ENCODE peak calls at places on chromosome 14, in six cellular contexts. V, Q, X, A, K and N are unnamed samples.
A peak's percentile ranks its signal among the peaks of the same experiment; 100 is the strongest.

GRCh38 chr14:25049127-25049558 is 804 bp downstream of the STXBP6 start:
- DNase-seq in A (no peak), Q (peak; percentile 16), V (no peak), K (no peak), X (peak; percentile 45), N (no peak)

GRCh38 chr14:68772761-68773381 is 20.0 kb downstream of the ZFP36L1 start:
- DNase-seq in K (no peak), V (no peak), Q (no peak), A (no peak), X (peak; percentile 3), N (no peak)

GRCh38 chr14:92686763-92687427 is 61.5 kb downstream of the LGMN start:
- DNase-seq in X (peak; percentile 85), Q (peak; percentile 78), V (peak; percentile 43), A (peak; percentile 80), K (peak; percentile 13), N (peak; percentile 70)

GRCh38 chr14:52185178-52185577 is 82.3 kb upstream of the PTGDR start:
- DNase-seq in Q (no peak), A (no peak), K (no peak), V (no peak), X (no peak), N (no peak)

GRCh38 chr14:36028218-36028617 is 148.3 kb downstream of the PTCSC3 start:
- DNase-seq in V (no peak), A (no peak), K (no peak), X (no peak), Q (no peak), N (no peak)

GRCh38 chr14:92704036-92704804 is 44.2 kb downstream of the LGMN start:
- DNase-seq in A (no peak), X (peak; percentile 60), V (no peak), K (no peak), Q (no peak), N (no peak)

GRCh38 chr14:68924392-68925158 is 54.5 kb downstream of the ACTN1 start:
- DNase-seq in V (no peak), K (no peak), X (peak; percentile 59), A (peak; percentile 46), Q (no peak), N (no peak)

GRCh38 chr14:77355811-77356210 is 21.1 kb downstream of the TMED8 start:
- DNase-seq in X (no peak), Q (peak; percentile 46), A (no peak), V (no peak), K (no peak), N (no peak)

GRCh38 chr14:100144645-100144995 is 14.8 kb downstream of the DEGS2 start:
- DNase-seq in X (no peak), A (no peak), K (no peak), Q (no peak), V (no peak), N (no peak)

GRCh38 chr14:96092936-96093335 is 53.8 kb downstream of the C14orf132 start:
- DNase-seq in X (no peak), V (no peak), K (no peak), Q (no peak), A (no peak), N (no peak)

GRCh38 chr14:96363751-96364336 is 518 bp downstream of the GSKIP start:
- DNase-seq in Q (peak; percentile 69), X (peak; percentile 28), A (no peak), V (peak; percentile 31), K (no peak), N (peak; percentile 43)

GRCh38 chr14:29548948-29549370 is 378.7 kb downstream of the PRKD1 start:
- DNase-seq in Q (peak; percentile 84), K (peak; percentile 42), A (no peak), X (no peak), V (peak; percentile 77), N (no peak)

GRCh38 chr14:21093769-21094681 is 4.4 kb downstream of the ZNF219 start:
- DNase-seq in A (no peak), V (no peak), X (no peak), K (no peak), Q (peak; percentile 16), N (no peak)
- TF ChIP-seq CTCF in A (no peak), V (peak; percentile 31), X (no peak), K (peak; percentile 54), Q (peak; percentile 43), N (no peak)

GRCh38 chr14:22390824-22391461 is 198.1 kb downstream of the DAD1 start:
- DNase-seq in K (no peak), A (no peak), Q (no peak), V (no peak), X (no peak), N (no peak)

GRCh38 chr14:22387776-22388241 is 201.2 kb downstream of the DAD1 start:
- DNase-seq in A (no peak), Q (no peak), X (no peak), V (no peak), K (no peak), N (no peak)

GRCh38 chr14:22391908-22392307 is 197.1 kb downstream of the DAD1 start:
- DNase-seq in A (peak; percentile 34), Q (peak; percentile 88), K (peak; percentile 37), X (peak; percentile 59), V (peak; percentile 65), N (no peak)

GRCh38 chr14:22388669-22389625 is 200.1 kb downstream of the DAD1 start:
- DNase-seq in X (no peak), Q (peak; percentile 31), V (peak; percentile 51), A (no peak), K (no peak), N (no peak)

GRCh38 chr14:22390195-22390594 is 198.8 kb downstream of the DAD1 start:
- DNase-seq in Q (no peak), A (no peak), K (no peak), V (no peak), X (no peak), N (no peak)
- H3K27ac ChIP-seq in Q (no peak overlapping the region), A (no peak overlapping the region), K (no peak overlapping the region), V (no peak overlapping the region), X (no peak overlapping the region), N (no peak overlapping the region)

DNA sequence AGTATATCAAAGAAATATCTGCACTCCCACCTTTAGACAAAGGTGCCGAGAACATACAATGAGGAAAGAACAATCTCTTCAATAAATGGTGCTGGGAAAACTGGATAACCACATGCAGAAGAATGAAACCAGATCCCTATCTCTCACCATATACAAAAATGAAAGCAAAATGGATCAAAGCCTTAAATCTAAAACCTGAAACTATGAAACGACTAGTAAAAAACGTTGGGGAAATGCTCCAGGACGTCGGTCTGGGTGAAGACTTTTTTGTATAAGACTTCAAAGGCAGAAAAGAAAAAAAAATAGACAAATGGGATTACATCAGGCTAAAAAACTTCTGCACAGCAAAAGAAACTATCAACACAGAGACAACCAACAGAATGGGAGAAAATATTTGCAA is 83.8 kb downstream of the PPM1A start:
- DNase-seq in V (no peak), Q (no peak), K (no peak), A (no peak), X (no peak), N (no peak)
- H3K27me3 ChIP-seq in V (peaks cover 15% of the 10 kb centered on the region), Q (peaks cover 4% of the 10 kb centered on the region), K (peaks cover 12% of the 10 kb centered on the region), A (peaks cover 20% of the 10 kb centered on the region), X (peaks cover 16% of the 10 kb centered on the region), N (peaks cover 6% of the 10 kb centered on the region)

DNA sequence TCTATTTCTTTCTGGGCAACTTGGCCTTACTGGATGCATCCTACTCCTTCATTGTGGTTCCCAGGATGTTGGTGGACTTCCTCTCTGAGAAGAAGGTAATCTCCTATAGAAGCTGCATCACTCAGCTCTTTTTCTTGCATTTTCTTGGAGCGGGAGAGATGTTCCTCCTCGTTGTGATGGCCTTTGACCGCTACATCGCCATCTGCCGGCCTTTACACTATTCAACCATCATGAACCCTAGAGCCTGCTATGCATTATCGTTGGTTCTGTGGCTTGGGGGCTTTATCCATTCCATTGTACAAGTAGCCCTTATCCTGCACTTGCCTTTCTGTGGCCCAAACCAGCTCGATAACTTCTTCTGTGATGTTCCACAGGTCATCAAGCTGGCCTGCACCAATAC is 5.3 kb downstream of the OR4N5 start:
- DNase-seq in X (no peak), A (no peak), K (no peak), Q (no peak), V (no peak), N (no peak)
- TF ChIP-seq CTCF in X (no peak), A (no peak), K (no peak), Q (no peak), V (no peak), N (no peak)

GRCh38 chr14:21261824-21262223 is 7.4 kb downstream of the HNRNPC start:
- DNase-seq in Q (no peak), X (no peak), V (no peak), K (no peak), A (no peak), N (no peak)
- H3K27ac ChIP-seq in Q (no peak overlapping the region), X (no peak overlapping the region), V (no peak overlapping the region), K (no peak overlapping the region), A (no peak overlapping the region), N (no peak overlapping the region)

GRCh38 chr14:54783660-54784015 is 119.0 kb downstream of the GCH1 start:
- DNase-seq in X (no peak), V (no peak), Q (no peak), K (no peak), A (no peak), N (no peak)

GRCh38 chr14:54778618-54779017 is 124.0 kb downstream of the GCH1 start:
- DNase-seq in A (peak; percentile 48), Q (no peak), X (peak; percentile 78), V (no peak), K (no peak), N (no peak)

GRCh38 chr14:54781936-54782802 is 120.5 kb downstream of the GCH1 start:
- DNase-seq in V (no peak), K (no peak), A (no peak), X (no peak), Q (no peak), N (no peak)

GRCh38 chr14:54782803-54783659 is 119.6 kb downstream of the GCH1 start:
- DNase-seq in X (no peak), Q (no peak), K (no peak), A (no peak), V (no peak), N (no peak)

DNA sequence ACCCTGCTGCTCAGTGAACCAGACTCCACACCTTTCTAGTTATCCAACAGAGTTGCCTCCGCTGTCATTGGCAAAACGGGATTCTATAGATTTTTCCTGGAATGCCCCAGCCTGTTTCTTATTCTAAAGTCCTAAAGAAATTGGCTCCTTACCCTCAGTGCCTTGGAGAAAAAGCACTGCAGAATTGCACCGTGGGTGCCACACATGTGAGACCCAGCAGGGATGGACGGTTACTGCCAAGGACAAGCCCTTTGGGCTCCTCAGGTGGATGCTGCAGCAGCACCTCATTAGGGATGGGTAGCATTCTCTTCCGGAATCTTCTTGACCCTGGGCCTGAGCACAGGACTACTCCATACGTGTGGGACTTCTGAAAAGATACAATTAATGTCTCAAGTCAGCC is 121.5 kb downstream of the GCH1 start:
- DNase-seq in Q (no peak), A (no peak), V (no peak), K (no peak), X (no peak), N (no peak)
- H3K27me3 ChIP-seq in Q (no peaks in the 10 kb centered on the region), A (no peaks in the 10 kb centered on the region), V (no peaks in the 10 kb centered on the region), K (no peaks in the 10 kb centered on the region), X (no peaks in the 10 kb centered on the region), N (no peaks in the 10 kb centered on the region)

GRCh38 chr14:90785474-90785873 is 30.8 kb downstream of the TTC7B start:
- DNase-seq in K (no peak), X (peak; percentile 67), A (no peak), V (no peak), Q (peak; percentile 78), N (no peak)
- TF ChIP-seq CTCF in K (peak; percentile 16), X (no peak), A (no peak), V (peak; percentile 8), Q (peak; percentile 28), N (no peak)

GRCh38 chr14:105075364-105076295 is 10.4 kb upstream of the GPR132 start:
- DNase-seq in Q (peak; percentile 84), X (peak; percentile 82), V (peak; percentile 52), A (peak; percentile 68), K (no peak), N (no peak)
- H3K27ac ChIP-seq in Q (no peak overlapping the region), X (no peak overlapping the region), V (no peak overlapping the region), A (peak overlapping the region; percentile 71), K (no peak overlapping the region), N (no peak overlapping the region)

GRCh38 chr14:104516906-104517305 is 62.7 kb upstream of the C14orf180 start:
- DNase-seq in V (no peak), X (no peak), Q (no peak), K (no peak), A (no peak), N (no peak)
- H3K27me3 ChIP-seq in V (no peaks in the 10 kb centered on the region), X (peaks cover 3% of the 10 kb centered on the region), Q (no peaks in the 10 kb centered on the region), K (no peaks in the 10 kb centered on the region), A (peaks cover 38% of the 10 kb centered on the region), N (no peaks in the 10 kb centered on the region)